ENCODE peak calls at places on chromosomes 7 and 10, in seven cellular contexts. M, N, O, P, S, B and W are unnamed samples.

GRCh38 chr10:59064759-59065498 is 111.5 kb upstream of the PHYHIPL start:
- DNase-seq in B (no peak), P (no peak), O (no peak), S (no peak), N (no peak), M (no peak), W (no peak)

GRCh38 chr10:94567714-94568520 is 22.3 kb downstream of the HELLS start:
- DNase-seq in M (no peak), B (no peak), O (no peak), P (no peak), N (no peak), S (no peak), W (no peak)

GRCh38 chr10:92757066-92757716 is 67.4 kb downstream of the HHEX start:
- DNase-seq in M (peak; percentile 26), P (peak; percentile 90), S (peak; percentile 65), B (peak; percentile 97), N (peak; percentile 93), O (peak; percentile 55), W (no peak)

GRCh38 chr7:107471292-107472070 is 1.6 kb downstream of the GPR22 start:
- DNase-seq in N (no peak), S (no peak), B (no peak), P (peak; percentile 43), O (no peak), M (no peak), W (no peak)

GRCh38 chr7:45685619-45686240 is 111.6 kb downstream of the ADCY1 start:
- DNase-seq in P (no peak), B (peak; percentile 48), S (no peak), O (peak; percentile 6), N (no peak), M (no peak), W (no peak)

GRCh38 chr10:46515402-46516192 is 40.9 kb downstream of the GPRIN2 start:
- DNase-seq in O (peak; percentile 15), S (no peak), P (no peak), B (no peak), M (no peak), N (no peak), W (no peak)

GRCh38 chr10:131854579-131855335 is 46.1 kb upstream of the PPP2R2D start:
- DNase-seq in P (no peak), N (no peak), O (no peak), M (no peak), S (no peak), B (peak; percentile 37), W (no peak)

GRCh38 chr10:72335394-72336258 is 19.1 kb downstream of the DNAJB12 start:
- DNase-seq in N (peak; percentile 90), B (peak; percentile 95), S (no peak), O (peak; percentile 80), P (peak; percentile 93), M (no peak), W (no peak)

GRCh38 chr10:4527281-4527960 is 298.6 kb upstream of the AKR1E2 start:
- DNase-seq in B (no peak), M (no peak), O (no peak), N (no peak), P (no peak), S (peak; percentile 3), W (no peak)

GRCh38 chr7:158838238-158838637 is 8.9 kb upstream of the ESYT2 start:
- DNase-seq in M (no peak), B (no peak), O (no peak), P (no peak), N (no peak), S (no peak), W (no peak)

GRCh38 chr7:50684702-50685074 is 98.0 kb downstream of the GRB10 start:
- DNase-seq in S (no peak), M (no peak), N (no peak), P (no peak), B (no peak), O (no peak), W (no peak)

GRCh38 chr10:44619975-44620374 is 235.1 kb upstream of the CXCL12 start:
- DNase-seq in M (no peak), N (no peak), O (no peak), P (peak; percentile 46), S (no peak), B (no peak), W (peak; percentile 80)

GRCh38 chr10:70763567-70763966 is 21.6 kb downstream of the TBATA start:
- DNase-seq in N (no peak), M (no peak), O (no peak), B (peak; percentile 42), P (no peak), S (no peak), W (no peak)

GRCh38 chr10:100976906-100977305 is 7.6 kb downstream of the SEMA4G start:
- DNase-seq in S (no peak), O (no peak), B (no peak), N (no peak), P (no peak), M (no peak), W (no peak)

GRCh38 chr10:127556911-127557310 is 7.8 kb downstream of the NPS start:
- DNase-seq in O (no peak), P (peak; percentile 13), N (no peak), B (no peak), S (no peak), M (no peak), W (no peak)

GRCh38 chr10:5873515-5873995 is 16.1 kb downstream of the ANKRD16 start:
- DNase-seq in P (peak; percentile 85), S (peak; percentile 40), M (no peak), O (peak; percentile 79), B (peak; percentile 74), N (peak; percentile 84), W (peak; percentile 30)

GRCh38 chr7:77653572-77653971 is 42.7 kb upstream of the RSBN1L start:
- DNase-seq in M (no peak), P (no peak), B (no peak), S (no peak), O (no peak), N (no peak), W (no peak)

GRCh38 chr10:111493024-111493625 is 416.3 kb downstream of the ADRA2A start:
- DNase-seq in O (no peak), S (no peak), B (no peak), N (no peak), P (no peak), M (no peak), W (no peak)

GRCh38 chr10:74738985-74739567 is 87.3 kb upstream of the KAT6B start:
- DNase-seq in N (peak; percentile 97), P (peak; percentile 68), M (no peak), S (no peak), O (no peak), B (no peak), W (no peak)

GRCh38 chr7:132406039-132406438 is 170.2 kb downstream of the PLXNA4 start:
- DNase-seq in P (no peak), N (no peak), S (peak; percentile 71), O (no peak), B (no peak), M (no peak), W (no peak)

GRCh38 chr7:12436126-12436525 is 32.5 kb upstream of the VWDE start:
- DNase-seq in O (no peak), P (no peak), N (no peak), B (no peak), M (no peak), S (no peak), W (no peak)

DNA sequence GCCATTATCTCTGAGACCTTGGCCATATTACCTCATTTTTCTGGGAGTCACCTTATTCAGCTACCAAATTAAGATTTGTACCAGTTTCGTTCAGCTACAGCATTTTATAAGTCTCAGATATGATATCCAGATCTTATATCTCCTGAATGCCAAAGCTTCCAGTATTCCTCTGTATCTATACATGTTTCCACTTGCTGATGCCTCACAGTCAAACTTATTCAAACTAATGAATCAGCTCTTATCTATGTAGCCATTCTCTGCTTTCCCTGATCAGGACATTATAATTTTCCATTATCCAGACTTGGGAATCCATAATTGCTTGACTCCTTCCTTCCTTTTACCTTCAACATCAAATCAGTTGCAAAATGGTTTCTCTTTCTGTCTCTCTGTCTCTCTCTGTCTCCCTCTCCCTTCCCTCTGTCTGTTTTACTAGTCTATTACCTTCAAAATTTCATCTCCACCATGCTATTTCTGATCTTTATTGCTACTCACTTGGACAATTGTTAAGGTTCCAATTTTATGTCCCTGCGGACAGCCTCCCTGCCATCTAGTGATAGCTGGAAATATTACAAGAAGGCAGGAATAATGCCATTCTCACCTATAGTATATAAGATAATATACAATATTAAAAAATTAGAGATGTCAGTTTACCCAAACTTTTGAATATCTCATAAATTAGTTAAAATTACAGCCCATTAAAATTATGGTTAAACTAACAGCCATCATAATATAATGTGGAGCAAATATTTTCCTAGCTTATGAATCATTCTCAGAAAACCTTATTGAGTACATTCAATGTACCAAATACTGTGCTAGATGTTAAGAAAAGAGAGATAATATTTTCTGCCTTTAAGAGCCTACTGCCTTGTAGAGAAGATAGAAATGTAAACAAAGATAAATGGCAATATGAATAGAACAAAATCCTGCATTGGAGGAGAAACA is 89.8 kb downstream of the PCLO start:
- DNase-seq in P (no peak), B (no peak), S (no peak), N (no peak), O (no peak), M (no peak), W (no peak)
- TF ChIP-seq CTCF in P (peak; percentile 58), B (no peak), S (no peak), N (no peak), O (no peak), M (no peak), W (peak; percentile 63)

GRCh38 chr10:120948889-120949382 is 97.8 kb downstream of the WDR11 start:
- DNase-seq in M (no peak), O (peak; percentile 60), S (peak; percentile 13), B (peak; percentile 77), N (peak; percentile 65), P (peak; percentile 84), W (no peak)
- H3K4me3 ChIP-seq in M (peak overlapping the region; percentile 49), O (peak overlapping the region; percentile 35), S (peak overlapping the region; percentile 44), B (peak overlapping the region; percentile 44), N (no peak overlapping the region), P (peak overlapping the region; percentile 57), W (peak overlapping the region; percentile 41)

DNA sequence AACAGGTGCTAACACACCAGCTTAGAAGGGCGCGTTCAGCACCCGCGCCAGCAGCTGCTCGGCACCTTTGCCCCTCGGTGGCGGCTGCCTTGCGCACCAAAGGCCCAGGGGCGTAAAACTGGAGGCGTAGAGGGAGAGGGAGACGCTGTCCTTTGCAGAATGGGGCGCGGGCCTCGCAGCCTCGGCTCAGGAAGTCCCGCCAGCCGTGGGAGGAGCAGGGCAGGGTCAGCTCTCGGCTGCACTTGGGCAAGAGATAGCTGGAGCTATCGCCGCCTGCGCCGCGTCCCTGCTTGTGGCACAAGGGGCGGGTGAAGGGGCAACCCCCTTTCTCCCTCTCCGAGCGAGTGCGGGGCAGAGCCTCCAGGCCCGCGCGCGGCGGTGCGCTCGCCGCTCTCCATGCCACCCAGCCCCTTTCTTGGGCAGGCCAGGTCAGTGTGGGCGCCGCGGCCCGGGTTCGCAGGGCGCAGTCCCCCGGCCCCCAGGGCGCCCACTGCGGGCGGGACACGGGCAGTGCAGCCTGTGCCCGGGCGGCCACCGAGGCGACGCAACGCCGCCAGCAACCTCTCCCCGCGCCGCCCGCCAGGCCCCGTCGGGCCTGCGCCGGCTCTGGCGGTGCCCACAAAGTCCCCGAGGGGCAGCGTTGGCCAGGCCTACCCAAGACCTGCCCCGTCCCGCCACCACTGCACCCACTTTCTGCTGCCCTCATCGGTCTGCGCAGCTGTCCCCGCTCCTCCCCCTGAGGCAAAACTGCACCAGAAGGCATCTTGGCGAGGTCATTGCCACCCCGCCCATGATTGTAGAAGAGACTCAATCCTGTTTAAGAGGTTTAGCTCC is 4.1 kb downstream of the NEUROD6 start:
- DNase-seq in O (no peak), M (no peak), B (no peak), P (no peak), N (no peak), S (no peak), W (no peak)
- TF ChIP-seq CTCF in O (no peak), M (no peak), B (no peak), P (no peak), N (no peak), S (no peak), W (no peak)

GRCh38 chr10:103855424-103855823 is at the start of gene SH3PXD2A:
- DNase-seq in S (no peak), M (no peak), N (no peak), B (peak; percentile 68), P (no peak), O (peak; percentile 64), W (no peak)
- H3K4me3 ChIP-seq in S (peak within 1 kb of the TSS; percentile 88), M (peak within 1 kb of the TSS; percentile 76), N (no peak within 1 kb of the TSS), B (peak within 1 kb of the TSS; percentile 57), P (peak within 1 kb of the TSS; percentile 54), O (peak within 1 kb of the TSS; percentile 66), W (peak within 1 kb of the TSS; percentile 62)